ENCODE peak calls at places on chromosomes 4 and X, in five cellular contexts. One of them, this sample, is unnamed.

GRCh38 chr4:154720618-154721267 is 23.1 kb upstream of the LRAT start:
- DNase-seq in H1: no peak
- DNase-seq in H9: peak
- DNase-seq in neuronal stem cell: no peak
- DNase-seq in IMR-90: no peak
- DNase-seq in this sample: no peak

GRCh38 chr4:139247656-139248238 is 32.3 kb downstream of the MGARP start:
- DNase-seq in H1: no peak
- DNase-seq in H9: no peak
- DNase-seq in neuronal stem cell: no peak
- DNase-seq in IMR-90: peak
- DNase-seq in this sample: peak

GRCh38 chr4:121927948-121928347 is 23.9 kb downstream of the TRPC3 start:
- DNase-seq in H1: no peak
- DNase-seq in H9: no peak
- DNase-seq in neuronal stem cell: no peak
- DNase-seq in IMR-90: no peak
- DNase-seq in this sample: no peak

GRCh38 chr4:110309686-110310085 is 111.3 kb upstream of the ELOVL6 start:
- DNase-seq in H1: no peak
- DNase-seq in H9: no peak
- DNase-seq in neuronal stem cell: no peak
- DNase-seq in IMR-90: peak
- DNase-seq in this sample: no peak

GRCh38 chr4:4866124-4866832 is 6.8 kb downstream of the MSX1 start:
- DNase-seq in H1: no peak
- DNase-seq in H9: no peak
- DNase-seq in neuronal stem cell: no peak
- DNase-seq in IMR-90: no peak
- DNase-seq in this sample: peak

GRCh38 chr4:15706646-15707362 is 3.9 kb downstream of the BST1 start:
- DNase-seq in H1: no peak
- DNase-seq in H9: no peak
- DNase-seq in neuronal stem cell: no peak
- DNase-seq in IMR-90: peak
- DNase-seq in this sample: no peak

GRCh38 chr4:66574145-66574978 is 904.1 kb upstream of the EPHA5 start:
- DNase-seq in H1: no peak
- DNase-seq in H9: peak
- DNase-seq in neuronal stem cell: no peak
- DNase-seq in IMR-90: peak
- DNase-seq in this sample: peak

GRCh38 chr4:152535236-152535902 is 523 bp downstream of the FBXW7 start:
- DNase-seq in H1: no peak
- DNase-seq in H9: no peak
- DNase-seq in neuronal stem cell: no peak
- DNase-seq in IMR-90: no peak
- DNase-seq in this sample: peak

GRCh38 chr4:163612762-163613161 is 118.3 kb downstream of the TMA16 start:
- DNase-seq in H1: no peak
- DNase-seq in H9: no peak
- DNase-seq in neuronal stem cell: no peak
- DNase-seq in IMR-90: no peak
- DNase-seq in this sample: no peak

GRCh38 chr4:185210102-185210981 is 944 bp downstream of the SNX25 start:
- DNase-seq in H1: no peak
- DNase-seq in H9: peak
- DNase-seq in neuronal stem cell: peak
- DNase-seq in IMR-90: peak
- DNase-seq in this sample: peak

GRCh38 chr4:38902695-38903094 is 35.1 kb downstream of the FAM114A1 start:
- DNase-seq in H1: no peak
- DNase-seq in H9: no peak
- DNase-seq in neuronal stem cell: peak
- DNase-seq in IMR-90: no peak
- DNase-seq in this sample: no peak

GRCh38 chr4:26916195-26916594 is 55.6 kb downstream of the STIM2 start:
- DNase-seq in H1: no peak
- DNase-seq in H9: no peak
- DNase-seq in neuronal stem cell: no peak
- DNase-seq in IMR-90: peak
- DNase-seq in this sample: peak

GRCh38 chr4:55008166-55009056 is 117.0 kb downstream of the KDR start:
- DNase-seq in H1: no peak
- DNase-seq in H9: peak
- DNase-seq in neuronal stem cell: no peak
- DNase-seq in IMR-90: no peak
- DNase-seq in this sample: peak

GRCh38 chrX:135295238-135295943 is 13.9 kb upstream of the ETDC start:
- DNase-seq in H1: peak
- DNase-seq in H9: peak
- DNase-seq in neuronal stem cell: peak
- DNase-seq in IMR-90: peak
- DNase-seq in this sample: peak

GRCh38 chr4:160257324-160257723 is 1154.4 kb downstream of the RAPGEF2 start:
- DNase-seq in H1: no peak
- DNase-seq in H9: no peak
- DNase-seq in neuronal stem cell: no peak
- DNase-seq in IMR-90: no peak
- DNase-seq in this sample: no peak

GRCh38 chrX:154732421-154733071 is 18.3 kb downstream of the GAB3 start:
- DNase-seq in H1: no peak
- DNase-seq in H9: no peak
- DNase-seq in neuronal stem cell: no peak
- DNase-seq in IMR-90: peak
- DNase-seq in this sample: peak

GRCh38 chr4:71188197-71188625 is 150.6 kb upstream of the SLC4A4 start:
- DNase-seq in H1: no peak
- DNase-seq in H9: peak
- DNase-seq in neuronal stem cell: peak
- DNase-seq in IMR-90: no peak
- DNase-seq in this sample: peak

DNA sequence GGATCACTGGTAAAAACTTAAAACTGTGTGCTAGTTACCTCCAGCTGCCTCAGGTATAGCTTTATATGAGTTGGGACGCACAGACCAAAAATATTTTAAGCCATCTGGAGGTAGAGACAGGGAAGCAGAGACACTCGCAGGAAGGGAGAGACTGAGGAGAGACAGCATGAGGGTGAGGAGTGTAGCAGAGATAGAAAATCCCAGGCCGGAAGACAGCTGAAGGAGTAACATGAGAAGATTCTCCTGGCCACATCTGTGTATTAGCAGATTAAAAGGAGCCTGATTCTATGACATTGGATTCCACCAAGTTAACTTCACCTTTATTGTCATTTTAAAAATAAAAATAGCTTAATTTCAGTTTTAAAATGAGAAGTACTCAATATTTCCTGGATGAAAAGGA is 84.3 kb downstream of the PDLIM5 start:
- DNase-seq in H1: no peak
- DNase-seq in H9: no peak
- DNase-seq in neuronal stem cell: no peak
- DNase-seq in IMR-90: no peak
- DNase-seq in this sample: no peak
- H2BK5ac ChIP-seq in H1: no peak
- H2BK5ac ChIP-seq in H9: no peak
- H2BK5ac ChIP-seq in neuronal stem cell: no peak
- H2BK5ac ChIP-seq in IMR-90: no peak
- H2BK5ac ChIP-seq in this sample: no peak

GRCh38 chr4:106287353-106287969 is 28.5 kb downstream of the TBCK start:
- DNase-seq in H1: no peak
- DNase-seq in H9: no peak
- DNase-seq in neuronal stem cell: no peak
- DNase-seq in IMR-90: peak
- DNase-seq in this sample: peak
- H3K9ac ChIP-seq in H1: no peak
- H3K9ac ChIP-seq in H9: no peak
- H3K9ac ChIP-seq in neuronal stem cell: no peak
- H3K9ac ChIP-seq in IMR-90: no peak
- H3K9ac ChIP-seq in this sample: peak

GRCh38 chrX:108130889-108131288 is 39.3 kb downstream of the ATG4A start:
- DNase-seq in H1: no peak
- DNase-seq in H9: no peak
- DNase-seq in neuronal stem cell: no peak
- DNase-seq in IMR-90: no peak
- DNase-seq in this sample: no peak

GRCh38 chrX:108134724-108135123 is 43.1 kb downstream of the ATG4A start:
- DNase-seq in H1: no peak
- DNase-seq in H9: peak
- DNase-seq in neuronal stem cell: no peak
- DNase-seq in IMR-90: no peak
- DNase-seq in this sample: no peak

GRCh38 chrX:108126661-108127060 is 35.1 kb downstream of the ATG4A start:
- DNase-seq in H1: no peak
- DNase-seq in H9: no peak
- DNase-seq in neuronal stem cell: no peak
- DNase-seq in IMR-90: peak
- DNase-seq in this sample: peak

GRCh38 chrX:108132034-108132433 is 40.5 kb downstream of the ATG4A start:
- DNase-seq in H1: no peak
- DNase-seq in H9: no peak
- DNase-seq in neuronal stem cell: no peak
- DNase-seq in IMR-90: no peak
- DNase-seq in this sample: no peak

DNA sequence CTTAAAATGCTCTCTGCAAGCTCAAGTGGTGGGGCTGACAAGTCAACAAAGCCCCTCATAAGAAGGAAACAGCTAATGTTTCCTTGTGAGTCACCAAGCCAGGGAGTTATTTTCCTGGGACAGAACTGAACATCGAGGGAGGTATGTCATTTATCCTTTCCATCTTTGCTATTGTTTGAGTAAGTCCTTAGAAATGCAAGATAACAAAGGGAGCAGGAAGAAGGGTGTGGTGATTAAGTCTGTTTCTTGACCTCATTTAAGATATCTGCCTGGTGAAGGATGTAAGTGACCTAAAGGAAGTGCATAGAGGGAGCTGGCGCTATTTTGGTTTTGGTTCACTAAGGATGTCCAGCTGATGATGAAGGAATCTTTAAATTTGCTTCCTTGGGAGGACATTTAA is 39.9 kb downstream of the ATG4A start:
- DNase-seq in H1: no peak
- DNase-seq in H9: no peak
- DNase-seq in neuronal stem cell: no peak
- DNase-seq in IMR-90: peak
- DNase-seq in this sample: no peak
- H3K27ac ChIP-seq in H1: no peak
- H3K27ac ChIP-seq in H9: no peak
- H3K27ac ChIP-seq in neuronal stem cell: no peak
- H3K27ac ChIP-seq in IMR-90: no peak
- H3K27ac ChIP-seq in this sample: no peak

GRCh38 chr4:56055027-56055976 is 106.6 kb downstream of the CEP135 start:
- DNase-seq in H1: no peak
- DNase-seq in H9: no peak
- DNase-seq in neuronal stem cell: peak
- DNase-seq in IMR-90: no peak
- DNase-seq in this sample: peak
- H2BK5ac ChIP-seq in H1: no peak
- H2BK5ac ChIP-seq in H9: no peak
- H2BK5ac ChIP-seq in neuronal stem cell: no peak
- H2BK5ac ChIP-seq in IMR-90: no peak
- H2BK5ac ChIP-seq in this sample: no peak